ENCODE peak calls at places on chromosomes 13 and 19, in eight cellular contexts. One of them, this sample, is unnamed. For H3K4me1, the result is how much of the 10 kb centered on the place peaks cover.

GRCh38 chr13:76875256-76875655 is 10.9 kb downstream of the KCTD12 start:
- DNase-seq in neural progenitor cell: no peak
- DNase-seq in HCT116: no peak
- DNase-seq in tibial artery: no peak
- DNase-seq in ascending aorta: no peak
- DNase-seq in mesenchymal stem cell: no peak
- DNase-seq in A549: no peak
- DNase-seq in hepatocyte: no peak
- DNase-seq in this sample: no peak

GRCh38 chr19:13781547-13781946 is 7.3 kb downstream of the C19orf53 start:
- DNase-seq in mesenchymal stem cell: peak
- DNase-seq in neural progenitor cell: peak
- DNase-seq in tibial artery: peak
- DNase-seq in ascending aorta: peak
- DNase-seq in hepatocyte: peak
- DNase-seq in HCT116: peak
- DNase-seq in A549: no peak
- DNase-seq in this sample: peak

GRCh38 chr19:29564574-29565005 is 38.8 kb downstream of the VSTM2B start:
- DNase-seq in tibial artery: peak
- DNase-seq in neural progenitor cell: no peak
- DNase-seq in hepatocyte: no peak
- DNase-seq in A549: no peak
- DNase-seq in mesenchymal stem cell: no peak
- DNase-seq in ascending aorta: no peak
- DNase-seq in HCT116: no peak
- DNase-seq in this sample: no peak

GRCh38 chr13:32019612-32020233 is 11.9 kb upstream of the FRY start:
- DNase-seq in tibial artery: no peak
- DNase-seq in A549: peak
- DNase-seq in HCT116: peak
- DNase-seq in hepatocyte: peak
- DNase-seq in neural progenitor cell: peak
- DNase-seq in ascending aorta: no peak
- DNase-seq in mesenchymal stem cell: peak
- DNase-seq in this sample: peak

GRCh38 chr13:20136781-20137703 is 23.8 kb downstream of the GJA3 start:
- DNase-seq in HCT116: no peak
- DNase-seq in hepatocyte: peak
- DNase-seq in neural progenitor cell: peak
- DNase-seq in tibial artery: no peak
- DNase-seq in A549: peak
- DNase-seq in mesenchymal stem cell: no peak
- DNase-seq in ascending aorta: no peak
- DNase-seq in this sample: no peak

GRCh38 chr13:99214232-99214631 is 13.6 kb downstream of the UBAC2 start:
- DNase-seq in tibial artery: no peak
- DNase-seq in A549: no peak
- DNase-seq in hepatocyte: no peak
- DNase-seq in HCT116: no peak
- DNase-seq in ascending aorta: no peak
- DNase-seq in mesenchymal stem cell: no peak
- DNase-seq in neural progenitor cell: no peak
- DNase-seq in this sample: no peak

GRCh38 chr19:12244370-12244769 is 50.3 kb downstream of the ZNF44 start:
- DNase-seq in A549: no peak
- DNase-seq in ascending aorta: no peak
- DNase-seq in mesenchymal stem cell: no peak
- DNase-seq in tibial artery: no peak
- DNase-seq in HCT116: no peak
- DNase-seq in hepatocyte: no peak
- DNase-seq in neural progenitor cell: peak
- DNase-seq in this sample: no peak

GRCh38 chr13:60369242-60369641 is 27.8 kb upstream of the TDRD3 start:
- DNase-seq in neural progenitor cell: no peak
- DNase-seq in HCT116: no peak
- DNase-seq in hepatocyte: no peak
- DNase-seq in tibial artery: no peak
- DNase-seq in mesenchymal stem cell: peak
- DNase-seq in ascending aorta: no peak
- DNase-seq in A549: no peak
- DNase-seq in this sample: peak

GRCh38 chr13:101695870-101696516 is 243.5 kb downstream of the ITGBL1 start:
- DNase-seq in tibial artery: peak
- DNase-seq in HCT116: no peak
- DNase-seq in neural progenitor cell: no peak
- DNase-seq in ascending aorta: no peak
- DNase-seq in mesenchymal stem cell: no peak
- DNase-seq in hepatocyte: no peak
- DNase-seq in A549: no peak
- DNase-seq in this sample: no peak

GRCh38 chr13:114177245-114178010 is 1.6 kb upstream of the CFAP97D2 start:
- DNase-seq in hepatocyte: no peak
- DNase-seq in mesenchymal stem cell: no peak
- DNase-seq in HCT116: no peak
- DNase-seq in neural progenitor cell: no peak
- DNase-seq in ascending aorta: no peak
- DNase-seq in tibial artery: no peak
- DNase-seq in A549: no peak
- DNase-seq in this sample: peak

GRCh38 chr13:55553736-55554135 is 1587.0 kb upstream of the PRR20A start:
- DNase-seq in HCT116: no peak
- DNase-seq in hepatocyte: no peak
- DNase-seq in mesenchymal stem cell: no peak
- DNase-seq in tibial artery: no peak
- DNase-seq in A549: no peak
- DNase-seq in ascending aorta: no peak
- DNase-seq in neural progenitor cell: no peak
- DNase-seq in this sample: no peak

GRCh38 chr13:113651511-113652403 is 6.2 kb downstream of the ATP4B start:
- DNase-seq in neural progenitor cell: no peak
- DNase-seq in ascending aorta: no peak
- DNase-seq in tibial artery: peak
- DNase-seq in hepatocyte: no peak
- DNase-seq in mesenchymal stem cell: no peak
- DNase-seq in A549: no peak
- DNase-seq in HCT116: no peak
- DNase-seq in this sample: no peak

GRCh38 chr19:58499021-58499927 is 12.5 kb downstream of the SLC27A5 start:
- DNase-seq in ascending aorta: peak
- DNase-seq in neural progenitor cell: peak
- DNase-seq in HCT116: peak
- DNase-seq in tibial artery: peak
- DNase-seq in hepatocyte: peak
- DNase-seq in A549: peak
- DNase-seq in mesenchymal stem cell: peak
- DNase-seq in this sample: peak

GRCh38 chr19:58498316-58499020 is 13.3 kb downstream of the SLC27A5 start:
- DNase-seq in HCT116: no peak
- DNase-seq in neural progenitor cell: no peak
- DNase-seq in ascending aorta: no peak
- DNase-seq in A549: no peak
- DNase-seq in hepatocyte: peak
- DNase-seq in mesenchymal stem cell: no peak
- DNase-seq in tibial artery: peak
- DNase-seq in this sample: no peak

GRCh38 chr19:58497634-58498170 is 14.1 kb downstream of the SLC27A5 start:
- DNase-seq in A549: no peak
- DNase-seq in ascending aorta: no peak
- DNase-seq in neural progenitor cell: no peak
- DNase-seq in hepatocyte: no peak
- DNase-seq in tibial artery: no peak
- DNase-seq in HCT116: no peak
- DNase-seq in mesenchymal stem cell: no peak
- DNase-seq in this sample: no peak

GRCh38 chr19:58500242-58500641 is 11.6 kb downstream of the SLC27A5 start:
- DNase-seq in ascending aorta: no peak
- DNase-seq in mesenchymal stem cell: no peak
- DNase-seq in HCT116: no peak
- DNase-seq in A549: no peak
- DNase-seq in neural progenitor cell: no peak
- DNase-seq in hepatocyte: no peak
- DNase-seq in tibial artery: no peak
- DNase-seq in this sample: no peak
- H3K4me3 ChIP-seq in ascending aorta: peak
- H3K4me3 ChIP-seq in mesenchymal stem cell: peak
- H3K4me3 ChIP-seq in HCT116: peak
- H3K4me3 ChIP-seq in A549: peak
- H3K4me3 ChIP-seq in neural progenitor cell: peak
- H3K4me3 ChIP-seq in hepatocyte: peak
- H3K4me3 ChIP-seq in tibial artery: peak
- H3K4me3 ChIP-seq in this sample: peak

DNA sequence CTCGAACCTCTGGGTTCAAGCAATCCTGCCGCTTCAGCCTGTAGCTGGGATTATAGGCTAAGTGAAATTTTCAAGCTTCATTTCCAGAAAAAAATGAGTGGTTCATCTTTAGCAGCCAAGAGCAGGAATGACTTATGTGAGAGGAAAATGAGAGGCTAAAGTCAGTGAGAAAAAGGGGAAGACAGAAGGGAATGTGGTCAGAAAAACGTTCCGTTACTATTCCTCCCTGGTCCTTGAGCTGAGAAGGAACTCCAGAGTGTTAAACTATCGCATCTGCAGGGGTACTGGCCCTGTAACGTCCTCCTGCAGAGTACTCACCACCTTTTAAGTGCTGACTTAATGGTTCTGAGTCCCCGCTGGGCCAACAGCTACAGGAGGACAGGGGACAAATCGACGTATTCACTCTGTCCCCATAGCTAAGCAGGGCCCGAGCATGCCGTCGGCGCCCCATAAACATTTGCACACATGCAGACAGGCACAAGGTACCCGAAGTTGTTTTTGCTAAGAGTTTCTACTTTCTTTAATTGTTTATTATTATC is 88.1 kb downstream of the FLT1 start:
- DNase-seq in ascending aorta: no peak
- DNase-seq in tibial artery: no peak
- DNase-seq in hepatocyte: no peak
- DNase-seq in neural progenitor cell: no peak
- DNase-seq in A549: no peak
- DNase-seq in HCT116: no peak
- DNase-seq in mesenchymal stem cell: no peak
- DNase-seq in this sample: no peak
- H3K4me1 ChIP-seq in ascending aorta: under half
- H3K4me1 ChIP-seq in tibial artery: under half
- H3K4me1 ChIP-seq in hepatocyte: under half
- H3K4me1 ChIP-seq in neural progenitor cell: under half
- H3K4me1 ChIP-seq in A549: under half
- H3K4me1 ChIP-seq in HCT116: under half
- H3K4me1 ChIP-seq in mesenchymal stem cell: under half
- H3K4me1 ChIP-seq in this sample: under half

GRCh38 chr13:27969073-27969865 is at the start of gene CDX2:
- DNase-seq in HCT116: peak
- DNase-seq in neural progenitor cell: peak
- DNase-seq in tibial artery: no peak
- DNase-seq in mesenchymal stem cell: peak
- DNase-seq in A549: peak
- DNase-seq in ascending aorta: no peak
- DNase-seq in hepatocyte: peak
- DNase-seq in this sample: no peak

GRCh38 chr13:27969866-27970229 is 733 bp upstream of the CDX2 start:
- DNase-seq in ascending aorta: no peak
- DNase-seq in mesenchymal stem cell: no peak
- DNase-seq in neural progenitor cell: no peak
- DNase-seq in hepatocyte: no peak
- DNase-seq in tibial artery: no peak
- DNase-seq in A549: no peak
- DNase-seq in HCT116: no peak
- DNase-seq in this sample: no peak

GRCh38 chr13:27967203-27967735 is 1.8 kb downstream of the CDX2 start:
- DNase-seq in HCT116: no peak
- DNase-seq in tibial artery: no peak
- DNase-seq in A549: no peak
- DNase-seq in mesenchymal stem cell: peak
- DNase-seq in hepatocyte: no peak
- DNase-seq in ascending aorta: no peak
- DNase-seq in neural progenitor cell: no peak
- DNase-seq in this sample: no peak

GRCh38 chr13:27967736-27968315 is 1.3 kb downstream of the CDX2 start:
- DNase-seq in A549: peak
- DNase-seq in HCT116: no peak
- DNase-seq in tibial artery: no peak
- DNase-seq in hepatocyte: no peak
- DNase-seq in ascending aorta: no peak
- DNase-seq in mesenchymal stem cell: peak
- DNase-seq in neural progenitor cell: peak
- DNase-seq in this sample: no peak

DNA sequence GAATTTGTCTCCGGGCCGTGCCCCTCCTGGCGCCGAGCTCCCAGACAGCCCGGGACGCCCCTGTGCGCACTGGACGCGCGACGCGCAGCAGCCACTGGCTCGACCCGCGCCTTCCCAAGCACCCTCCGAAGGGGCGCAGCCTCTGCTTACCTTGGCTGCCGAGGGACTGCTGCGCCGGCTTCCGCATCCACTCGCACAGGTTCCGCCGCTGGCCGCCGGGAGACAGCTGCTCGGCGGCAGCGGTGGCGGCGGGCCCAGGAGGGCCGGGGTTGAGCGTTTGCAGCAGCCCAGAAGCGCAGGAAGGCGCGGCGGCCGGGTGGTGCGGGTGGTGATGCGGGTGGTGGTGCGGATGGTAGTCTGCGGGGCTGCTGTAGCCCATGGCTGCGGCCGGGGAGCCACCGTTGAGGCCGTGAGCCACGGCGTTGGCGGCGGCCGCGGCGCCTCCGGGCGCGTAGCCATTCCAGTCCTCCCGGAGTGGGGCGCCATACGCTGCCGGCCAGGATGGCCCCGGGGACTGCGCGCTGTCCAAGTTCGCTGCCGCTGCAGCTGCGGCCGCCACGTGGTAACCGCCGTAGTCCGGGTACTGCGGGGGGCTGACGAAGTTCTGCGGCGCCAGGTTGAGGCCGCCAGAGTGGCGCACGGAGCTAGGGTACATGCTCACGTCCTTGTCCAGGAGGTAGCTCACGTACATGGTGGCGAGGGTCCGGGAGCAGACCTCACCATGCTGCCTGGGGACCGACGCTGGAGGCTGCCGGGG is 621 bp downstream of the CDX2 start:
- DNase-seq in HCT116: no peak
- DNase-seq in A549: peak
- DNase-seq in tibial artery: no peak
- DNase-seq in ascending aorta: no peak
- DNase-seq in mesenchymal stem cell: peak
- DNase-seq in hepatocyte: no peak
- DNase-seq in neural progenitor cell: peak
- DNase-seq in this sample: no peak
- H3K4me3 ChIP-seq in HCT116: peak
- H3K4me3 ChIP-seq in A549: peak
- H3K4me3 ChIP-seq in tibial artery: peak
- H3K4me3 ChIP-seq in ascending aorta: peak
- H3K4me3 ChIP-seq in mesenchymal stem cell: no peak
- H3K4me3 ChIP-seq in hepatocyte: peak
- H3K4me3 ChIP-seq in neural progenitor cell: peak
- H3K4me3 ChIP-seq in this sample: no peak

DNA sequence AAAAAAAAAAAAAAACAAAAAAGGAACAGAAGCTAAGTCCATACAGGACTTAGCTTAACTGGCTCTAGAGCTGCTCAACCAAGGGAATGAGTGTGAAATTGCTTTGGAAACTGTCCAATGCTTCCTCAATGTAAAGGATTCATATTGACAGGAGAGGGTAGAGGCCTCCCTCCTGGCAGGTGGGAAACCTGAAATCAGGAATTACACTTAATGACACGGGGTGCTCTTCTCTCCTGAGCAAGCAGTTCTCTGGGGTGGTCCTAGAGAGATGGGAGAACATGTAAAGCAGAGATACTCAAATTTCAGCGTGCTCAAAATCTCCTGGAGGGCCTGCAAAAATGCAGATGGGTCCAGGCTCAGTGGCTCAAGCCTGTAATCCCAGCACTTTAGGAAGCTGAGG is 3.6 kb upstream of the MAG start:
- DNase-seq in mesenchymal stem cell: no peak
- DNase-seq in hepatocyte: no peak
- DNase-seq in ascending aorta: no peak
- DNase-seq in neural progenitor cell: no peak
- DNase-seq in HCT116: no peak
- DNase-seq in A549: no peak
- DNase-seq in tibial artery: no peak
- DNase-seq in this sample: no peak
- H3K4me1 ChIP-seq in mesenchymal stem cell: under half
- H3K4me1 ChIP-seq in hepatocyte: under half
- H3K4me1 ChIP-seq in ascending aorta: under half
- H3K4me1 ChIP-seq in neural progenitor cell: under half
- H3K4me1 ChIP-seq in HCT116: under half
- H3K4me1 ChIP-seq in A549: under half
- H3K4me1 ChIP-seq in tibial artery: under half
- H3K4me1 ChIP-seq in this sample: under half